ENCODE peak calls at places on chromosomes 1 and 21, in nine cellular contexts. One of them, this sample, is unnamed.

GRCh38 chr1:199735660-199736059 is 291.9 kb upstream of the NR5A2 start:
- DNase-seq in GM20000: no peak
- DNase-seq in cardiac fibroblast: no peak
- DNase-seq in tibial nerve: no peak
- DNase-seq in GM10248: no peak
- DNase-seq in fibroblast of pulmonary artery: no peak
- DNase-seq in IMR-90: no peak
- DNase-seq in lower leg skin: no peak
- DNase-seq in cardiac muscle cell: no peak
- DNase-seq in this sample: no peak

GRCh38 chr1:20137055-20137454 is 2.1 kb upstream of the PLA2G2F start:
- DNase-seq in lower leg skin: no peak
- DNase-seq in cardiac fibroblast: no peak
- DNase-seq in tibial nerve: no peak
- DNase-seq in IMR-90: no peak
- DNase-seq in cardiac muscle cell: no peak
- DNase-seq in GM20000: no peak
- DNase-seq in GM10248: no peak
- DNase-seq in fibroblast of pulmonary artery: no peak
- DNase-seq in this sample: no peak

GRCh38 chr1:1421907-1422464 is 910 bp upstream of the ANKRD65 start:
- DNase-seq in cardiac muscle cell: no peak
- DNase-seq in cardiac fibroblast: no peak
- DNase-seq in IMR-90: no peak
- DNase-seq in fibroblast of pulmonary artery: no peak
- DNase-seq in tibial nerve: no peak
- DNase-seq in GM10248: peak; percentile 13
- DNase-seq in lower leg skin: no peak
- DNase-seq in GM20000: peak; percentile 13
- DNase-seq in this sample: no peak

GRCh38 chr1:119467219-119467618 is 39.8 kb upstream of the HSD3B1 start:
- DNase-seq in GM10248: no peak
- DNase-seq in cardiac fibroblast: no peak
- DNase-seq in lower leg skin: no peak
- DNase-seq in tibial nerve: no peak
- DNase-seq in GM20000: no peak
- DNase-seq in IMR-90: no peak
- DNase-seq in fibroblast of pulmonary artery: no peak
- DNase-seq in cardiac muscle cell: no peak
- DNase-seq in this sample: no peak

GRCh38 chr1:57265105-57265504 is 158.8 kb downstream of the DAB1 start:
- DNase-seq in IMR-90: no peak
- DNase-seq in cardiac fibroblast: no peak
- DNase-seq in lower leg skin: no peak
- DNase-seq in fibroblast of pulmonary artery: no peak
- DNase-seq in cardiac muscle cell: no peak
- DNase-seq in GM20000: no peak
- DNase-seq in GM10248: no peak
- DNase-seq in tibial nerve: no peak
- DNase-seq in this sample: no peak

GRCh38 chr1:151199860-151200581 is 1.7 kb downstream of the PIP5K1A start:
- DNase-seq in IMR-90: peak; percentile 94
- DNase-seq in tibial nerve: peak; percentile 33
- DNase-seq in GM10248: no peak
- DNase-seq in cardiac fibroblast: peak; percentile 86
- DNase-seq in cardiac muscle cell: peak; percentile 10
- DNase-seq in GM20000: no peak
- DNase-seq in fibroblast of pulmonary artery: peak; percentile 92
- DNase-seq in lower leg skin: peak; percentile 47
- DNase-seq in this sample: peak; percentile 41

GRCh38 chr1:38284953-38285352 is 238.4 kb upstream of the POU3F1 start:
- DNase-seq in IMR-90: no peak
- DNase-seq in GM20000: no peak
- DNase-seq in GM10248: no peak
- DNase-seq in lower leg skin: no peak
- DNase-seq in fibroblast of pulmonary artery: no peak
- DNase-seq in cardiac muscle cell: no peak
- DNase-seq in cardiac fibroblast: no peak
- DNase-seq in tibial nerve: no peak
- DNase-seq in this sample: no peak

GRCh38 chr1:56535949-56536348 is 43.4 kb downstream of the PLPP3 start:
- DNase-seq in lower leg skin: no peak
- DNase-seq in cardiac fibroblast: no peak
- DNase-seq in cardiac muscle cell: peak; percentile 29
- DNase-seq in fibroblast of pulmonary artery: no peak
- DNase-seq in IMR-90: no peak
- DNase-seq in GM20000: no peak
- DNase-seq in GM10248: no peak
- DNase-seq in tibial nerve: no peak
- DNase-seq in this sample: no peak

GRCh38 chr1:65896721-65897120 is 104.0 kb downstream of the PDE4B start:
- DNase-seq in lower leg skin: no peak
- DNase-seq in tibial nerve: no peak
- DNase-seq in GM10248: no peak
- DNase-seq in cardiac fibroblast: no peak
- DNase-seq in GM20000: no peak
- DNase-seq in cardiac muscle cell: no peak
- DNase-seq in fibroblast of pulmonary artery: peak; percentile 19
- DNase-seq in IMR-90: peak; percentile 37
- DNase-seq in this sample: no peak

GRCh38 chr1:189654906-189655305 is 822.8 kb downstream of the BRINP3 start:
- DNase-seq in GM20000: no peak
- DNase-seq in cardiac muscle cell: no peak
- DNase-seq in lower leg skin: no peak
- DNase-seq in IMR-90: peak; percentile 65
- DNase-seq in fibroblast of pulmonary artery: peak; percentile 71
- DNase-seq in tibial nerve: no peak
- DNase-seq in cardiac fibroblast: peak; percentile 48
- DNase-seq in GM10248: no peak
- DNase-seq in this sample: no peak

GRCh38 chr21:37675202-37675801 is 241.0 kb downstream of the KCNJ6 start:
- DNase-seq in cardiac muscle cell: peak; percentile 82
- DNase-seq in cardiac fibroblast: peak; percentile 58
- DNase-seq in lower leg skin: no peak
- DNase-seq in tibial nerve: peak; percentile 45
- DNase-seq in GM10248: peak; percentile 76
- DNase-seq in IMR-90: peak; percentile 38
- DNase-seq in fibroblast of pulmonary artery: peak; percentile 59
- DNase-seq in GM20000: peak; percentile 77
- DNase-seq in this sample: peak; percentile 77

GRCh38 chr1:62327360-62328051 is 8.3 kb upstream of the KANK4 start:
- DNase-seq in cardiac fibroblast: no peak
- DNase-seq in IMR-90: no peak
- DNase-seq in fibroblast of pulmonary artery: no peak
- DNase-seq in lower leg skin: no peak
- DNase-seq in cardiac muscle cell: no peak
- DNase-seq in GM10248: no peak
- DNase-seq in tibial nerve: no peak
- DNase-seq in GM20000: no peak
- DNase-seq in this sample: no peak

GRCh38 chr1:203992440-203992839 is 80.5 kb upstream of the SOX13 start:
- DNase-seq in GM10248: no peak
- DNase-seq in cardiac muscle cell: no peak
- DNase-seq in GM20000: no peak
- DNase-seq in lower leg skin: no peak
- DNase-seq in IMR-90: peak; percentile 23
- DNase-seq in fibroblast of pulmonary artery: peak; percentile 63
- DNase-seq in tibial nerve: no peak
- DNase-seq in cardiac fibroblast: peak; percentile 21
- DNase-seq in this sample: no peak

GRCh38 chr1:40650075-40650474 is 15.4 kb downstream of the RIMS3 start:
- DNase-seq in tibial nerve: no peak
- DNase-seq in cardiac fibroblast: no peak
- DNase-seq in IMR-90: no peak
- DNase-seq in fibroblast of pulmonary artery: peak; percentile 49
- DNase-seq in GM10248: peak; percentile 56
- DNase-seq in GM20000: peak; percentile 58
- DNase-seq in lower leg skin: no peak
- DNase-seq in cardiac muscle cell: peak; percentile 44
- DNase-seq in this sample: peak; percentile 33
- TF ChIP-seq CTCF in tibial nerve: no peak
- TF ChIP-seq CTCF in cardiac fibroblast: peak; percentile 53
- TF ChIP-seq CTCF in IMR-90: peak; percentile 15
- TF ChIP-seq CTCF in fibroblast of pulmonary artery: peak; percentile 43
- TF ChIP-seq CTCF in GM10248: peak; percentile 37
- TF ChIP-seq CTCF in GM20000: peak; percentile 25
- TF ChIP-seq CTCF in lower leg skin: no peak
- TF ChIP-seq CTCF in cardiac muscle cell: peak; percentile 43
- TF ChIP-seq CTCF in this sample: peak; percentile 58

DNA sequence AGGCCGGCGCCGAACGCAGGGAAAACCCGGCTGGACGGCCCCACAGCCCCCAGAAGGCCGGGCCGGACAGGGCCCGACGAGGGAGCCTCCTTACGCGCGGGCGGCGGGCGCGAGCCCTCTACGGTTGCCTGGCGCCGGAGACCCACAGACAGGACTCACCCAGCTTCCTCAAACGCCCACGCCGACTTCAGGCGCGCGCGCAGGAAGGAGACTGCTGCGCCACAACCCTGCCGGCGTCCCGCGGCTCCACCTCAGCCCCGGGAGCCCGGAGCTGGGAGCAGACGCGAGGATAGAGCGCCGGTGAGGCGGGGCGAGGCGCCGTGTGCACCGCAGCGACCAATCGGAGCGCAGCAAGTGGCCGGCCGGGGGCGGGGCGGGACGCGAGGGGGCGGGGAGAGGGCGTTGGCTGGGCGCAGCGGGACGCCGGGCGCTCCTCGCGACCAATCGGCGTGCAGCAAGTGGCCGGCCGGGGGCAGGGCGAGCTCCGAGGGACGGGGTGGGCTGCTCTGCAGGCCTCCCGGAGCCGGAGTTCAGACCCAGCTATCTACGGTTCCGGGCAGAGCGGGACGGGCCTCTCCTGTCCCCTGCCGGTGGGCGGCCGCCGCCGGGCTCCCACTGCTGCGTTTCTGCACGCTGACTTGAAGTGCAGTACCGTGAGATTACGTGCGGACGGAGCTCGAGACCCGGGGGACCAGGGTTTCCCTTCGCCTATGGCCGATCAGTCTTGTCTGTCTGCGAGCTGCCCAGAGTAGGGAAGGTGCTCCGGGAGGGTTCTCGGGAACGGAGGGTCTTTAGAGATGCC is at the start of gene TMEM50B:
- DNase-seq in GM10248: peak; percentile 98
- DNase-seq in GM20000: peak; percentile 99
- DNase-seq in cardiac fibroblast: peak; percentile 98
- DNase-seq in lower leg skin: peak; percentile 93
- DNase-seq in cardiac muscle cell: peak; percentile 96
- DNase-seq in tibial nerve: peak; percentile 84
- DNase-seq in fibroblast of pulmonary artery: peak; percentile 96
- DNase-seq in IMR-90: peak; percentile 95
- DNase-seq in this sample: peak; percentile 98
- TF ChIP-seq CTCF in GM10248: peak; percentile 25
- TF ChIP-seq CTCF in GM20000: no peak
- TF ChIP-seq CTCF in cardiac fibroblast: peak; percentile 35
- TF ChIP-seq CTCF in lower leg skin: peak; percentile 58
- TF ChIP-seq CTCF in cardiac muscle cell: peak; percentile 43
- TF ChIP-seq CTCF in tibial nerve: peak; percentile 55
- TF ChIP-seq CTCF in fibroblast of pulmonary artery: peak; percentile 27
- TF ChIP-seq CTCF in IMR-90: peak; percentile 51
- TF ChIP-seq CTCF in this sample: no peak

DNA sequence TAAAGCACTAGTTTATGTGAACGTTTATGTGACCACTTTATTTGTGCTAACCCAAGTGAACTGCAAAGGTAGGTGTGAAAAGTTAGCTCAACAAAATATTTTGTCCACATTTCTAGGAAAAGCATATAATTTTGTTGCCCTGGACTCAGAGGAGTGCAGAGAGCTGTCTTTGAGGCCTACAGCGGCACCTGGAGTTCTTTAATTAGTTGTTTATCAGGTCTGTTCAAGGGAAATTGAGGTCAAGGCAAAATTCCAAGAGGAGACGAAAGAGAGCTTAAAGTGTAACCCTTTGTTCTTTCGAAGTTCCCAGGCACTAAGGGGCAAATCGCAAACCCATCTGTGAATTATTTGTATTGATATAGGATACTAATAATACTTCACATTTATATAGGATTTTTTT is 1.4 kb downstream of the GIPC2 start:
- DNase-seq in GM10248: no peak
- DNase-seq in tibial nerve: no peak
- DNase-seq in fibroblast of pulmonary artery: no peak
- DNase-seq in GM20000: no peak
- DNase-seq in cardiac fibroblast: no peak
- DNase-seq in lower leg skin: no peak
- DNase-seq in cardiac muscle cell: no peak
- DNase-seq in IMR-90: no peak
- DNase-seq in this sample: no peak
- TF ChIP-seq CTCF in GM10248: no peak
- TF ChIP-seq CTCF in tibial nerve: no peak
- TF ChIP-seq CTCF in fibroblast of pulmonary artery: no peak
- TF ChIP-seq CTCF in GM20000: no peak
- TF ChIP-seq CTCF in cardiac fibroblast: no peak
- TF ChIP-seq CTCF in lower leg skin: no peak
- TF ChIP-seq CTCF in cardiac muscle cell: no peak
- TF ChIP-seq CTCF in IMR-90: no peak
- TF ChIP-seq CTCF in this sample: no peak

GRCh38 chr1:244918422-244919319 is 54.3 kb upstream of the HNRNPU start:
- DNase-seq in GM20000: peak; percentile 77
- DNase-seq in fibroblast of pulmonary artery: peak; percentile 44
- DNase-seq in cardiac fibroblast: peak; percentile 14
- DNase-seq in cardiac muscle cell: peak; percentile 41
- DNase-seq in tibial nerve: no peak
- DNase-seq in lower leg skin: no peak
- DNase-seq in GM10248: peak; percentile 71
- DNase-seq in IMR-90: peak; percentile 12
- DNase-seq in this sample: peak; percentile 57
- TF ChIP-seq CTCF in GM20000: no peak
- TF ChIP-seq CTCF in fibroblast of pulmonary artery: no peak
- TF ChIP-seq CTCF in cardiac fibroblast: no peak
- TF ChIP-seq CTCF in cardiac muscle cell: no peak
- TF ChIP-seq CTCF in tibial nerve: no peak
- TF ChIP-seq CTCF in lower leg skin: no peak
- TF ChIP-seq CTCF in GM10248: no peak
- TF ChIP-seq CTCF in IMR-90: no peak
- TF ChIP-seq CTCF in this sample: no peak

GRCh38 chr1:51569284-51570062 is 47.4 kb upstream of the OSBPL9 start:
- DNase-seq in fibroblast of pulmonary artery: peak; percentile 60
- DNase-seq in GM20000: peak; percentile 35
- DNase-seq in lower leg skin: peak; percentile 51
- DNase-seq in IMR-90: peak; percentile 82
- DNase-seq in cardiac muscle cell: no peak
- DNase-seq in tibial nerve: no peak
- DNase-seq in GM10248: no peak
- DNase-seq in cardiac fibroblast: peak; percentile 51
- DNase-seq in this sample: peak; percentile 68
- TF ChIP-seq CTCF in fibroblast of pulmonary artery: peak; percentile 38
- TF ChIP-seq CTCF in GM20000: no peak
- TF ChIP-seq CTCF in lower leg skin: no peak
- TF ChIP-seq CTCF in IMR-90: no peak
- TF ChIP-seq CTCF in cardiac muscle cell: peak; percentile 38
- TF ChIP-seq CTCF in tibial nerve: no peak
- TF ChIP-seq CTCF in GM10248: peak; percentile 37
- TF ChIP-seq CTCF in cardiac fibroblast: peak; percentile 22
- TF ChIP-seq CTCF in this sample: no peak